ENCODE peak calls at places on chromosome X, in ten cellular contexts. L is NCI-H2029; U is non-pigmented ciliary epithelial cell; C is NCI-H345; X is stimulated activated CD4-positive, alpha-beta T cell treated with anti-CD3 and anti-CD28 coated beads, Interleukin-4, amount 100 ng/mL, for 24 hours; Y is hippocampal formation; B is stimulated activated naive CD4-positive, alpha-beta T cell; H is neural progenitor cell; A is HTR-8/SVneo; T is hypothalamus. Q is an unnamed sample.

GRCh38 chrX:1521459-1521956 is 15.5 kb downstream of the P2RY8 start:
- DNase-seq in H (no peak), U (no peak), C (no peak), Y (no peak), T (no peak), L (no peak), A (no peak), X (peak), B (peak), Q (no peak)

GRCh38 chrX:113644426-113644825 is 803.8 kb upstream of the AMOT start:
- DNase-seq in H (no peak), Y (no peak), T (no peak), A (peak), U (peak), C (no peak), X (no peak), L (no peak), B (no peak), Q (no peak)

GRCh38 chrX:66200855-66201795 is 37.1 kb downstream of the HEPH start:
- DNase-seq in C (no peak), Y (peak), U (no peak), A (no peak), H (no peak), L (no peak), B (no peak), T (no peak), X (no peak), Q (no peak)

GRCh38 chrX:120310861-120311631 is at the start of gene TMEM255A:
- DNase-seq in C (peak), Y (peak), X (no peak), U (no peak), B (no peak), A (no peak), L (no peak), H (peak), T (peak), Q (no peak)

GRCh38 chrX:135346975-135347374 is 37.7 kb downstream of the ETDC start:
- DNase-seq in H (no peak), U (no peak), X (no peak), C (no peak), A (no peak), L (no peak), Y (no peak), T (no peak), B (no peak), Q (no peak)

GRCh38 chrX:30875957-30876356 is 13.1 kb downstream of the TAB3 start:
- DNase-seq in C (no peak), X (no peak), A (no peak), U (peak), Y (no peak), B (no peak), H (no peak), L (no peak), T (no peak), Q (no peak)

GRCh38 chrX:66680451-66680850 is 41.6 kb upstream of the EDA2R start:
- DNase-seq in B (no peak), X (no peak), L (no peak), A (no peak), C (no peak), T (no peak), H (no peak), Y (no peak), U (no peak), Q (no peak)

GRCh38 chrX:45422216-45422925 is 221.7 kb upstream of the DIPK2B start:
- DNase-seq in A (no peak), T (no peak), L (no peak), C (no peak), Y (no peak), U (no peak), X (no peak), H (no peak), B (no peak), Q (no peak)

GRCh38 chrX:68895339-68896250 is 66.8 kb downstream of the EFNB1 start:
- DNase-seq in U (no peak), L (peak), C (no peak), Y (no peak), B (no peak), H (no peak), T (no peak), X (no peak), A (peak), Q (no peak)

GRCh38 chrX:82676386-82676785 is 831.7 kb upstream of the POU3F4 start:
- DNase-seq in H (no peak), L (no peak), U (no peak), C (no peak), B (no peak), X (no peak), Y (no peak), T (no peak), A (no peak), Q (no peak)

GRCh38 chrX:152926923-152927322 is 29.1 kb downstream of the ZNF185 start:
- DNase-seq in C (no peak), H (no peak), X (no peak), U (no peak), T (no peak), Y (peak), A (no peak), L (no peak), B (no peak), Q (no peak)

GRCh38 chrX:108091878-108092291 is 307 bp downstream of the ATG4A start:
- DNase-seq in Y (no peak), L (no peak), C (peak), U (no peak), H (no peak), T (no peak), B (no peak), X (peak), A (no peak), Q (no peak)

GRCh38 chrX:102746134-102746584 is 25.6 kb downstream of the GPRASP3 start:
- DNase-seq in B (no peak), H (peak), U (no peak), A (no peak), Y (no peak), C (no peak), L (no peak), X (peak), T (peak), Q (no peak)

GRCh38 chrX:31209005-31209612 is 137.3 kb upstream of the FTHL17 start:
- DNase-seq in C (peak), X (no peak), U (no peak), A (peak), Y (no peak), T (no peak), B (no peak), H (no peak), L (no peak), Q (no peak)

GRCh38 chrX:1355800-1356148 is 19.2 kb downstream of the IL3RA start:
- DNase-seq in B (no peak), A (no peak), U (no peak), T (no peak), C (no peak), X (no peak), L (no peak), Y (no peak), H (no peak), Q (no peak)

GRCh38 chrX:115344885-115345653 is 55.6 kb downstream of the LUZP4 start:
- DNase-seq in U (peak), H (peak), A (peak), Y (peak), C (peak), L (peak), B (no peak), T (peak), X (no peak), Q (peak)

GRCh38 chrX:22533898-22534297 is 261.2 kb downstream of the CBLL2 start:
- DNase-seq in U (no peak), B (no peak), L (no peak), A (no peak), C (no peak), H (peak), X (no peak), Y (no peak), T (no peak), Q (no peak)

GRCh38 chrX:34917146-34917545 is 25.4 kb upstream of the FAM47B start:
- DNase-seq in L (no peak), B (no peak), Y (no peak), U (no peak), C (no peak), T (no peak), A (no peak), H (no peak), X (no peak), Q (no peak)

GRCh38 chrX:44239036-44239435 is 104.4 kb downstream of the EFHC2 start:
- DNase-seq in U (no peak), C (no peak), H (no peak), A (no peak), L (no peak), Y (no peak), B (no peak), T (no peak), X (no peak), Q (no peak)

GRCh38 chrX:118216086-118216485 is 99.5 kb upstream of the KLHL13 start:
- DNase-seq in L (no peak), C (no peak), U (no peak), B (no peak), T (no peak), A (no peak), H (no peak), X (no peak), Y (no peak), Q (no peak)

GRCh38 chrX:113699939-113700338 is 859.3 kb upstream of the AMOT start:
- DNase-seq in U (no peak), X (no peak), C (no peak), H (no peak), A (no peak), Y (no peak), B (no peak), L (no peak), T (no peak), Q (no peak)

GRCh38 chrX:71623714-71624113 is 5.4 kb upstream of the CXCR3 start:
- DNase-seq in Y (no peak), U (no peak), L (no peak), B (no peak), H (no peak), X (no peak), T (no peak), C (no peak), A (no peak), Q (no peak)

GRCh38 chrX:119682019-119682989 is 10.7 kb downstream of the SEPTIN6 start:
- DNase-seq in Y (no peak), X (no peak), U (no peak), A (no peak), B (peak), L (no peak), H (no peak), T (no peak), C (no peak), Q (no peak)

GRCh38 chrX:8711401-8711800 is 20.5 kb downstream of the ANOS1 start:
- DNase-seq in U (no peak), X (no peak), T (no peak), A (no peak), Y (no peak), H (no peak), B (no peak), L (no peak), C (no peak), Q (no peak)

GRCh38 chrX:33923262-33923661 is 208.9 kb downstream of the FAM47A start:
- DNase-seq in H (no peak), T (no peak), Y (no peak), B (no peak), U (no peak), C (no peak), X (no peak), A (no peak), L (no peak), Q (no peak)

GRCh38 chrX:119041175-119041574 is 31.6 kb upstream of the CT47C1 start:
- DNase-seq in U (peak), T (no peak), H (no peak), Y (no peak), L (no peak), X (no peak), B (no peak), C (no peak), A (peak), Q (no peak)

GRCh38 chrX:8721536-8721935 is 10.4 kb downstream of the ANOS1 start:
- DNase-seq in Y (no peak), B (no peak), L (no peak), X (no peak), C (peak), U (no peak), H (peak), T (no peak), A (no peak), Q (no peak)

GRCh38 chrX:66728818-66729271 is 90.0 kb upstream of the EDA2R start:
- DNase-seq in L (no peak), Y (peak), B (peak), X (peak), C (no peak), A (no peak), U (no peak), H (peak), T (peak), Q (no peak)

GRCh38 chrX:119694601-119695534 is 1.9 kb upstream of the SEPTIN6 start:
- DNase-seq in A (no peak), B (no peak), Y (no peak), H (peak), C (no peak), U (no peak), X (no peak), L (no peak), T (no peak), Q (no peak)

GRCh38 chrX:24005867-24006266 is 21.1 kb downstream of the KLHL15 start:
- DNase-seq in A (no peak), Y (no peak), X (no peak), H (no peak), L (no peak), B (no peak), T (no peak), C (no peak), U (no peak), Q (no peak)

GRCh38 chrX:46576458-46576857 is 2.9 kb downstream of the CHST7 start:
- DNase-seq in B (no peak), H (no peak), U (no peak), L (no peak), T (no peak), Y (no peak), X (no peak), A (no peak), C (no peak), Q (no peak)

GRCh38 chrX:23515028-23515427 is 152.3 kb upstream of the PRDX4 start:
- DNase-seq in B (no peak), U (no peak), T (no peak), X (no peak), A (no peak), L (peak), Y (no peak), H (no peak), C (peak), Q (no peak)

GRCh38 chrX:137896123-137896522 is 330.2 kb downstream of the ZIC3 start:
- DNase-seq in L (no peak), T (no peak), A (no peak), Y (no peak), H (no peak), X (no peak), B (no peak), U (no peak), C (no peak), Q (no peak)

GRCh38 chrX:107894038-107894437 is 68.4 kb downstream of the MID2 start:
- DNase-seq in X (peak), A (peak), L (peak), C (peak), B (peak), H (peak), Y (no peak), T (no peak), U (no peak), Q (peak)

GRCh38 chrX:6291444-6291843 is 62.8 kb upstream of the NLGN4X start:
- DNase-seq in T (no peak), Y (no peak), C (no peak), L (no peak), U (no peak), A (no peak), X (no peak), B (no peak), H (no peak), Q (no peak)

GRCh38 chrX:16743604-16744325 is 24.4 kb downstream of the SYAP1 start:
- DNase-seq in U (peak), Y (no peak), C (no peak), H (no peak), A (peak), L (no peak), B (no peak), T (no peak), X (no peak), Q (no peak)

GRCh38 chrX:30513284-30513683 is 64.3 kb downstream of the TASL start:
- DNase-seq in B (no peak), Y (no peak), L (no peak), C (no peak), X (no peak), A (no peak), H (peak), U (no peak), T (no peak), Q (no peak)

GRCh38 chrX:41761169-41761568 is 37.2 kb downstream of the GPR82 start:
- DNase-seq in H (no peak), B (no peak), L (no peak), A (no peak), X (no peak), U (no peak), T (no peak), C (no peak), Y (no peak), Q (no peak)